ENCODE peak calls at places on chromosome 22, in five cellular contexts. B, I, N, Y and V are unnamed samples.

GRCh38 chr22:48968201-48968959 is 859.3 kb downstream of the BRD1 start:
- DNase-seq in Y (no peak), I (no peak), N (no peak), B (no peak), V (peak)

GRCh38 chr22:50696799-50697561 is 24.4 kb downstream of the SHANK3 start:
- DNase-seq in Y (no peak), N (no peak), I (peak), B (no peak), V (no peak)

GRCh38 chr22:28051787-28052356 is 132.8 kb upstream of the PITPNB start:
- DNase-seq in N (no peak), I (peak), Y (peak), B (peak), V (peak)

GRCh38 chr22:42553475-42554361 is at the start of gene SERHL2:
- DNase-seq in B (peak), I (peak), Y (no peak), N (peak), V (peak)

GRCh38 chr22:38830026-38830844 is 13.6 kb downstream of the NPTXR start:
- DNase-seq in Y (no peak), B (no peak), N (no peak), I (no peak), V (no peak)

GRCh38 chr22:31604137-31604705 is 57.8 kb downstream of the PISD start:
- DNase-seq in I (no peak), B (no peak), N (no peak), Y (no peak), V (no peak)

GRCh38 chr22:20741634-20742581 is 32.0 kb upstream of the SERPIND1 start:
- DNase-seq in B (no peak), I (no peak), N (no peak), Y (no peak), V (peak)

GRCh38 chr22:50532353-50532700 is 2.5 kb upstream of the TYMP start:
- DNase-seq in B (no peak), Y (no peak), I (no peak), N (no peak), V (no peak)

GRCh38 chr22:47595122-47595521 is 832.7 kb downstream of the TBC1D22A start:
- DNase-seq in I (no peak), N (no peak), Y (no peak), B (no peak), V (no peak)

GRCh38 chr22:22871536-22872278 is 15.9 kb upstream of the IGLL5 start:
- DNase-seq in Y (no peak), B (no peak), N (no peak), I (no peak), V (no peak)

GRCh38 chr22:46355369-46355995 is 20.0 kb downstream of the TRMU start:
- DNase-seq in I (peak), N (no peak), B (no peak), Y (peak), V (peak)

GRCh38 chr22:36901411-36902142 is 11.9 kb upstream of the CSF2RB start:
- DNase-seq in N (no peak), B (no peak), I (no peak), Y (no peak), V (no peak)

GRCh38 chr22:26553056-26553752 is 36.7 kb downstream of the TPST2 start:
- DNase-seq in I (no peak), B (no peak), Y (peak), N (peak), V (peak)

GRCh38 chr22:30573594-30574094 is 821 bp downstream of the GAL3ST1 start:
- DNase-seq in Y (no peak), B (no peak), I (no peak), N (no peak), V (peak)

GRCh38 chr22:44088976-44089570 is 65.0 kb downstream of the PARVB start:
- DNase-seq in N (peak), B (no peak), I (peak), Y (no peak), V (no peak)

GRCh38 chr22:19419464-19420178 is 11.9 kb downstream of the HIRA start:
- DNase-seq in I (no peak), N (no peak), Y (no peak), B (no peak), V (no peak)

GRCh38 chr22:19180234-19180633 is 1.7 kb upstream of the SLC25A1 start:
- DNase-seq in I (no peak), N (no peak), B (no peak), Y (no peak), V (no peak)

GRCh38 chr22:39306456-39307361 is 12.7 kb downstream of the RPL3 start:
- DNase-seq in Y (no peak), I (no peak), B (no peak), N (no peak), V (no peak)

GRCh38 chr22:42168476-42168875 is 37.9 kb upstream of the CYP2D6 start:
- DNase-seq in N (no peak), I (no peak), B (no peak), Y (no peak), V (no peak)

GRCh38 chr22:36590441-36591056 is 61.6 kb upstream of the EIF3D start:
- DNase-seq in N (no peak), B (no peak), I (peak), Y (no peak), V (no peak)

GRCh38 chr22:28983788-28984441 is 77.7 kb downstream of the C22orf31 start:
- DNase-seq in B (no peak), N (no peak), I (no peak), Y (no peak), V (no peak)

GRCh38 chr22:38139901-38140300 is 29.4 kb upstream of the BAIAP2L2 start:
- DNase-seq in B (no peak), I (no peak), N (no peak), Y (peak), V (no peak)

GRCh38 chr22:24466831-24467249 is 28.3 kb upstream of the UPB1 start:
- DNase-seq in N (peak), B (no peak), I (no peak), Y (peak), V (no peak)

GRCh38 chr22:31091106-31091975 is 10.2 kb downstream of the SMTN start:
- DNase-seq in N (no peak), I (no peak), B (no peak), Y (no peak), V (no peak)

GRCh38 chr22:19123936-19124335 is 1.7 kb upstream of the DGCR2 start:
- DNase-seq in B (no peak), N (no peak), Y (no peak), I (no peak), V (no peak)

GRCh38 chr22:24156146-24156914 is 25.0 kb upstream of the SUSD2 start:
- DNase-seq in Y (no peak), I (no peak), B (peak), N (no peak), V (peak)

GRCh38 chr22:27474711-27475547 is 326.6 kb downstream of the MN1 start:
- DNase-seq in I (peak), B (no peak), Y (peak), N (peak), V (peak)

GRCh38 chr22:23180301-23180892 is at the start of gene BCR:
- DNase-seq in I (peak), B (peak), N (peak), Y (no peak), V (peak)

GRCh38 chr22:24525416-24526037 is 29.4 kb downstream of the GUCD1 start:
- DNase-seq in I (peak), Y (peak), N (no peak), B (peak), V (peak)